ENCODE peak calls at places on chromosomes 5 and 9, in ten cellular contexts. F is stimulated activated CD4-positive, alpha-beta T cell treated with anti-CD3 and anti-CD28 coated beads, Interleukin-4, amount 100 ng/mL, for 24 hours; Y is effector memory CD4-positive, alpha-beta T cell; U is neural crest cell; X is amygdala; T is stimulated activated naive CD4-positive, alpha-beta T cell; B is GM12891; L is activated CD4-positive, alpha-beta memory T cell treated with anti-CD3 and anti-CD28 coated beads, Interleukin-2, amount 10 ng/mL, durations not matched to agents 7 days and 5 days; V is adrenal gland; D is NCI-H1417. G is an unnamed sample.

GRCh38 chr5:131564229-131564652 is 70.8 kb downstream of the RAPGEF6 start:
- DNase-seq in U (no peak), F (no peak), L (no peak), X (no peak), Y (no peak), T (no peak), V (no peak), D (no peak), B (no peak), G (no peak)

GRCh38 chr5:99176186-99176585 is 247.4 kb upstream of the CHD1 start:
- DNase-seq in B (no peak), T (no peak), X (no peak), U (no peak), L (no peak), V (no peak), D (no peak), F (no peak), Y (no peak), G (no peak)

GRCh38 chr5:143499480-143500114 is 96.1 kb upstream of the NR3C1 start:
- DNase-seq in X (no peak), V (no peak), Y (no peak), U (no peak), F (no peak), D (no peak), T (no peak), B (no peak), L (no peak), G (no peak)

GRCh38 chr5:141704782-141705297 is 22.8 kb upstream of the ARAP3 start:
- DNase-seq in U (no peak), T (no peak), B (no peak), V (no peak), D (no peak), L (no peak), F (no peak), X (no peak), Y (no peak), G (no peak)

GRCh38 chr9:69760278-69760610 is 433 bp upstream of the PTAR1 start:
- DNase-seq in L (no peak), D (no peak), Y (no peak), B (no peak), U (no peak), T (no peak), X (peak; percentile 77), F (no peak), V (no peak), G (no peak)

GRCh38 chr9:97419315-97419867 is 7.5 kb downstream of the TDRD7 start:
- DNase-seq in B (no peak), V (no peak), Y (no peak), T (no peak), L (no peak), X (no peak), F (no peak), D (no peak), U (no peak), G (no peak)

GRCh38 chr5:34584165-34584564 is 72.0 kb upstream of the RAI14 start:
- DNase-seq in T (no peak), D (no peak), L (no peak), V (no peak), U (no peak), F (no peak), X (no peak), Y (no peak), B (no peak), G (no peak)

GRCh38 chr9:137027369-137028012 is 546 bp downstream of the ABCA2 start:
- DNase-seq in V (peak; percentile 54), T (no peak), F (no peak), B (no peak), Y (no peak), L (no peak), X (no peak), U (peak; percentile 28), D (peak; percentile 2), G (no peak)

GRCh38 chr9:133273098-133273497 is 1.9 kb downstream of the ABO start:
- DNase-seq in L (no peak), Y (no peak), X (no peak), U (no peak), D (no peak), T (no peak), F (no peak), B (no peak), V (no peak), G (no peak)

GRCh38 chr5:103498800-103499199 is 63.8 kb downstream of the NUDT12 start:
- DNase-seq in B (no peak), V (no peak), L (no peak), F (no peak), D (no peak), T (no peak), U (peak; percentile 25), Y (no peak), X (no peak), G (no peak)

GRCh38 chr5:118711727-118712126 is 276.6 kb downstream of the DTWD2 start:
- DNase-seq in X (no peak), L (no peak), V (no peak), F (no peak), B (no peak), T (no peak), Y (no peak), D (no peak), U (no peak), G (no peak)

GRCh38 chr9:1071730-1072129 is 21.6 kb downstream of the DMRT2 start:
- DNase-seq in T (no peak), B (no peak), V (no peak), D (peak; percentile 59), F (no peak), L (no peak), Y (no peak), X (no peak), U (no peak), G (no peak)